ENCODE peak calls at places on chromosomes 13 and 19, in seven cellular contexts. R is cerebellum, L is cardiac muscle cell, P is GOT3, A is germinal center, U is activated T-helper 1 cell treated with Interleukin-2 at 50 U/mL for 16 hours, X is NCI-H187. D is an unnamed sample.

GRCh38 chr13:24540236-24541126 is 27.9 kb upstream of the PARP4 start:
- DNase-seq in U (no peak), A (no peak), L (peak), R (no peak), P (no peak), X (no peak), D (no peak)

GRCh38 chr13:99331881-99332293 is 24.7 kb upstream of the GPR183 start:
- DNase-seq in U (no peak), P (no peak), R (no peak), L (no peak), A (no peak), X (no peak), D (no peak)

GRCh38 chr13:27172495-27172842 is 858 bp upstream of the USP12 start:
- DNase-seq in U (no peak), L (no peak), P (no peak), X (no peak), R (peak), A (peak), D (no peak)

GRCh38 chr13:66266348-66266747 is 963.8 kb downstream of the PCDH9 start:
- DNase-seq in L (no peak), R (no peak), U (no peak), X (no peak), P (no peak), A (no peak), D (no peak)

GRCh38 chr19:1780272-1780957 is 27.1 kb downstream of the ONECUT3 start:
- DNase-seq in A (no peak), U (no peak), P (no peak), L (peak), R (no peak), X (no peak), D (no peak)

GRCh38 chr13:64553411-64554129 is 2676.6 kb downstream of the PCDH9 start:
- DNase-seq in L (peak), U (no peak), X (no peak), A (no peak), P (no peak), R (no peak), D (no peak)

GRCh38 chr13:30362869-30363268 is 55.5 kb upstream of the KATNAL1 start:
- DNase-seq in X (no peak), A (no peak), L (peak), P (no peak), U (no peak), R (no peak), D (no peak)

GRCh38 chr13:21354721-21355120 is 104.4 kb downstream of the ZDHHC20 start:
- DNase-seq in L (no peak), P (no peak), X (no peak), R (no peak), U (no peak), A (no peak), D (no peak)

GRCh38 chr13:105920375-105920774 is 615.1 kb downstream of the EFNB2 start:
- DNase-seq in A (no peak), R (no peak), P (no peak), U (no peak), L (peak), X (no peak), D (no peak)

GRCh38 chr19:38617764-38618589 is at the start of gene MAP4K1:
- DNase-seq in R (peak), A (peak), X (no peak), P (no peak), L (no peak), U (peak), D (no peak)

GRCh38 chr13:77565635-77566034 is 30.1 kb downstream of the SCEL start:
- DNase-seq in X (peak), U (no peak), A (peak), L (peak), P (no peak), R (peak), D (no peak)

GRCh38 chr13:105410602-105411001 is 1124.9 kb downstream of the EFNB2 start:
- DNase-seq in X (no peak), P (no peak), R (peak), A (no peak), U (no peak), L (peak), D (no peak)

GRCh38 chr19:3716147-3716668 is 8.0 kb downstream of the TJP3 start:
- DNase-seq in X (no peak), A (no peak), U (no peak), R (no peak), P (no peak), L (no peak), D (no peak)

GRCh38 chr13:51278426-51279130 is 56.4 kb downstream of the FAM124A start:
- DNase-seq in A (no peak), U (no peak), P (no peak), R (no peak), L (no peak), X (no peak), D (no peak)

GRCh38 chr13:101092985-101093384 is 323.3 kb downstream of the NALCN start:
- DNase-seq in U (no peak), R (no peak), X (no peak), L (no peak), A (no peak), P (no peak), D (no peak)

GRCh38 chr13:110464547-110465343 is 96.8 kb downstream of the RAB20 start:
- DNase-seq in A (no peak), U (no peak), L (no peak), X (no peak), R (no peak), P (no peak), D (no peak)

GRCh38 chr13:22278336-22278929 is 607.6 kb downstream of the FGF9 start:
- DNase-seq in A (no peak), L (peak), X (no peak), U (peak), P (no peak), R (peak), D (no peak)

GRCh38 chr19:19866599-19867248 is 1.0 kb downstream of the ZNF253 start:
- DNase-seq in X (no peak), L (peak), U (peak), P (no peak), A (peak), R (peak), D (no peak)

GRCh38 chr19:55857149-55857548 is 20.8 kb downstream of the NLRP4 start:
- DNase-seq in R (no peak), U (no peak), P (no peak), X (no peak), L (no peak), A (peak), D (no peak)

GRCh38 chr19:3207466-3208242 is 16.8 kb upstream of the CELF5 start:
- DNase-seq in L (no peak), A (no peak), U (no peak), P (no peak), R (no peak), X (no peak), D (peak)